ENCODE peak calls at places on chromosomes 12 and 14, in eight cellular contexts. U is lower leg skin, C is coronary artery, I is foreskin fibroblast, J is cardiac fibroblast, Q is cardiac muscle cell, B is astrocyte of the spinal cord, X is ovary. P is an unnamed sample.
A peak's percentile ranks its signal among the peaks of the same experiment; 100 is the strongest.

GRCh38 chr14:87799400-87799799 is 193.6 kb downstream of the GALC start:
- DNase-seq in U (no peak), C (no peak), I (no peak), J (no peak), Q (no peak), B (no peak), X (no peak), P (no peak)

GRCh38 chr12:122081108-122081696 is 2.6 kb downstream of the MLXIP start:
- DNase-seq in U (no peak), C (no peak), I (no peak), J (peak; percentile 76), Q (peak; percentile 79), B (peak; percentile 25), X (peak; percentile 58), P (peak; percentile 42)

GRCh38 chr12:94198872-94199271 is 50.5 kb downstream of the PLXNC1 start:
- DNase-seq in U (no peak), C (no peak), I (no peak), J (no peak), Q (no peak), B (no peak), X (no peak), P (no peak)

GRCh38 chr12:68498736-68499135 is 112.0 kb upstream of the RAP1B start:
- DNase-seq in U (no peak), C (no peak), I (no peak), J (no peak), Q (no peak), B (no peak), X (no peak), P (no peak)

GRCh38 chr12:79252358-79253075 is 387.9 kb downstream of the SYT1 start:
- DNase-seq in U (no peak), C (no peak), I (no peak), J (no peak), Q (no peak), B (peak; percentile 14), X (no peak), P (no peak)

GRCh38 chr12:114666746-114667668 is 17.0 kb downstream of the TBX3 start:
- DNase-seq in U (no peak), C (no peak), I (no peak), J (no peak), Q (no peak), B (peak; percentile 15), X (no peak), P (peak; percentile 77)

GRCh38 chr14:89027097-89027740 is 202.8 kb downstream of the TTC8 start:
- DNase-seq in U (peak; percentile 87), C (no peak), I (peak; percentile 43), J (peak; percentile 56), Q (peak; percentile 59), B (peak; percentile 41), X (peak; percentile 60), P (no peak)

GRCh38 chr12:22625671-22626251 is 790 bp downstream of the ETNK1 start:
- DNase-seq in U (no peak), C (peak; percentile 76), I (peak; percentile 14), J (peak; percentile 34), Q (peak; percentile 37), B (peak; percentile 45), X (peak; percentile 37), P (no peak)

GRCh38 chr14:93818857-93819256 is 30.6 kb upstream of the PRIMA1 start:
- DNase-seq in U (no peak), C (no peak), I (no peak), J (no peak), Q (no peak), B (no peak), X (no peak), P (no peak)

GRCh38 chr14:93824076-93824475 is 35.8 kb upstream of the PRIMA1 start:
- DNase-seq in U (no peak), C (no peak), I (no peak), J (no peak), Q (no peak), B (no peak), X (no peak), P (no peak)

GRCh38 chr14:93829839-93830481 is 41.7 kb upstream of the PRIMA1 start:
- DNase-seq in U (no peak), C (no peak), I (no peak), J (no peak), Q (no peak), B (no peak), X (no peak), P (no peak)

GRCh38 chr14:93825235-93825553 is 36.9 kb upstream of the PRIMA1 start:
- DNase-seq in U (no peak), C (no peak), I (no peak), J (no peak), Q (no peak), B (no peak), X (no peak), P (no peak)

GRCh38 chr14:93824518-93825234 is 36.4 kb upstream of the PRIMA1 start:
- DNase-seq in U (no peak), C (no peak), I (no peak), J (no peak), Q (no peak), B (no peak), X (no peak), P (no peak)
- TF ChIP-seq CTCF in U (no peak), C (no peak), I (no peak), J (no peak), Q (no peak), B (no peak), X (no peak), P (no peak)

GRCh38 chr12:52249511-52250047 is 16.5 kb downstream of the KRT7 start:
- DNase-seq in U (peak; percentile 59), C (no peak), I (no peak), J (no peak), Q (no peak), B (no peak), X (peak; percentile 5), P (no peak)

GRCh38 chr12:52251367-52252055 is 18.5 kb downstream of the KRT7 start:
- DNase-seq in U (peak; percentile 49), C (peak; percentile 38), I (no peak), J (no peak), Q (no peak), B (no peak), X (no peak), P (no peak)

GRCh38 chr12:52248541-52249035 is 15.5 kb downstream of the KRT7 start:
- DNase-seq in U (peak; percentile 74), C (no peak), I (no peak), J (no peak), Q (no peak), B (no peak), X (peak; percentile 8), P (no peak)

GRCh38 chr12:52249041-52249461 is 16.0 kb downstream of the KRT7 start:
- DNase-seq in U (peak; percentile 85), C (peak; percentile 93), I (no peak), J (peak; percentile 53), Q (no peak), B (no peak), X (peak; percentile 13), P (no peak)

DNA sequence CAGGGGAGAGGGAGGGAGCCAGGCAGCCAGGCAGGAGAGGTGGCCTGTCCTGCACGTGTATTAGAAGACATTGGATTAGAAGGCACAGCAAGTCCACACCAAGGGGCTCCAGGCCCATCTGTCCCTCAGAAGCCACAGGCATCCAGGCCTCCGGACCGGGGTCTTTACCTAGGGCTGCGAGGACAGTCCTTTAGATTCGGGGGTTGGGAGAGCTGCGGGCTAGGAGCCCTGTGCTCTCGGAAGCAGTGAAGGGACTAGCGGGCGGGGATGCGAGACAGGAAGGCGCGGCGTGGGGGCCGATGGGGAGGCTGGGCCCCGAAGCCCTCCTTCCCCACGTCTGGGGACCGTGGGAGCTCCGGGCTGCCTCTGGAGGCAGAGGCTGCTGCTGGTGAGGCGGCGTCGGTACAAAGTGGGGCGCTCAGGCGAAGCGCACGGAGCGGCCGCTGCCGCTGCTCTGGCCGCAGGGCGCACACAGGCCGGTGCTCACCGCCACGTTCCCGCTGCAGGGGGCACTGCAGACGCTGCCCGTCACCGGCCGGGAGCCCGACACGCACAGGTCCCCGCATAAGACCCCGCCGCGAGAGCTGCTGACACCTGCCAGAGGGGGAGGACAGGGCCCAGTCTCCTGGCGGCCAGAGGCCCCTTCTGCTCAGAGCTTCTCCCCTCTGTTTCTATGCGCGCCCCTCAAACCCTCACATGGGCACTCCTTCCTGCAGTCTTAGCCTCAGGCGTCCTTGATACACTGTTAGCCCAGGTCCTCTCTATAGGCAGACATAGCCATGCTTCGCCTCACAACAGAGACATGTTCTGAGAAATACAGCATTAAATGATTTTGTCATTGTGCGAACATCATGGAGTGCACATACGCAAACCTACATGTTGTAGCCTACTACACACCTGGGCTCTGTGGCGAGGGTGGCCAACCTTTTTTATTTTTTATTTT is 17.3 kb downstream of the KRT7 start:
- DNase-seq in U (peak; percentile 82), C (peak; percentile 68), I (no peak), J (no peak), Q (no peak), B (no peak), X (no peak), P (no peak)
- TF ChIP-seq CTCF in U (no peak), C (no peak), I (no peak), J (no peak), Q (peak; percentile 40), B (no peak), X (no peak), P (no peak)

GRCh38 chr14:82011460-82011859 is 477.8 kb upstream of the SEL1L start:
- DNase-seq in U (no peak), C (no peak), I (no peak), J (no peak), Q (no peak), B (no peak), X (no peak), P (no peak)

GRCh38 chr14:82009993-82010392 is 476.3 kb upstream of the SEL1L start:
- DNase-seq in U (no peak), C (no peak), I (no peak), J (no peak), Q (no peak), B (no peak), X (no peak), P (no peak)

GRCh38 chr14:82003418-82003817 is 469.8 kb upstream of the SEL1L start:
- DNase-seq in U (no peak), C (no peak), I (no peak), J (no peak), Q (no peak), B (no peak), X (no peak), P (no peak)

GRCh38 chr14:82009076-82009475 is 475.4 kb upstream of the SEL1L start:
- DNase-seq in U (no peak), C (no peak), I (no peak), J (no peak), Q (no peak), B (no peak), X (no peak), P (no peak)
- TF ChIP-seq CTCF in U (no peak), C (no peak), I (no peak), J (no peak), Q (peak; percentile 6), B (no peak), X (no peak), P (peak; percentile 43)

DNA sequence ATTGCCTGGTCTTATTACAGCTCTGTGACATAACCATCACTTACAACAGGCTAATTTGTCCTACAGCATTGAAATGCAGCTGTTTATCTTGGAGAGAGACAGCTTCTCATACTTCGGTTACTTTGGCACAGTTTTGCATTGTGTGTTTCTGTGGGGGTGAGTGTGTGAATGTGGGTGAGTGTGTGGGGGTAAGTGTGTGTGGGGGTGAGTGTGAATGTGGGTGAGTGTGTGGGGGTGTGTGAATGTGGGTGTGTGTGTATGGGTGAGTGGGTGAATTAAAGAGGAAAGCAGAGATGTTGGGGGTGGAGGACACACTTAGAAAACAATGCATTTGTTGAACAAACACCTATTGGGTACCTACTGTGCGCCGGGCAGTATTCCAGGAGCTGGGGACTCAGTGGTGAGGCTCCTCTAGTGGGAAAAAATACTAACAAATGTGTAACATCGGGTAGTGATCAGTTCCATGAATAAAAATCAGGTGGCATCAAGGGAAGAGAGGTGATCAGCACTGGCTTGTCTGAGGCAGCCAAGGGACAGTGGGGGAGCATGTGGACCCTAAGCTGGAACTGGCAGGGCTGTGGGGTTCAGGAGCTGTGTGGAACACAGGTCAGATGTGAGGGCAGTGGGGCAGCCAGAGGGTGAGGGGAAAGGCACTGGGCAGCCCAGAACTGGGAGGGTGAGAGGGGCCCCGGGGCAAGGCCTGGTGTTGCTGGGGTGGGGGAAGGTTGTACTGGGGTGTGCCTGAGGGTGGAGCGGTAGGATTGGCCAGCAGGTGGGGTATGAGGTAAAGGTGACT is 44.1 kb upstream of the AMN start:
- DNase-seq in U (peak; percentile 80), C (no peak), I (peak; percentile 4), J (no peak), Q (no peak), B (no peak), X (no peak), P (no peak)
- TF ChIP-seq CTCF in U (no peak), C (no peak), I (no peak), J (no peak), Q (no peak), B (no peak), X (no peak), P (no peak)

P was measured in HFFc6.